ENCODE peak calls at places on chromosomes 1 and 21, in nine cellular contexts. D is NCI-H1417; G is cardiac septum; R is Daoy; U is naive thymus-derived CD8-positive, alpha-beta T cell; Y is activated CD8-positive, alpha-beta T cell treated with anti-CD3 and anti-CD28 coated beads, Interleukin-2, amount 10 ng/mL, durations not matched to agents 7 days and 5 days; X is posterior vena cava; H is Right ventricle myocardium superior; K is iris pigment epithelial cell. V is an unnamed sample.

GRCh38 chr1:109250454-109251276 is 1.3 kb downstream of the CELSR2 start:
- DNase-seq in H (peak; percentile 20), K (no peak), Y (no peak), D (no peak), U (no peak), G (no peak), X (peak; percentile 78), R (peak; percentile 5), V (peak; percentile 30)

GRCh38 chr1:164604541-164604940 is 45.6 kb downstream of the PBX1 start:
- DNase-seq in R (no peak), X (no peak), Y (no peak), U (no peak), K (peak; percentile 75), D (no peak), H (no peak), G (no peak), V (no peak)

GRCh38 chr1:112548540-112548939 is 39.8 kb downstream of the WNT2B start:
- DNase-seq in K (no peak), Y (no peak), H (no peak), X (no peak), U (no peak), G (no peak), D (no peak), R (no peak), V (no peak)

GRCh38 chr1:79704067-79704466 is 697.5 kb upstream of the ADGRL4 start:
- DNase-seq in Y (no peak), H (no peak), G (no peak), U (no peak), R (no peak), K (no peak), D (no peak), X (no peak), V (no peak)

GRCh38 chr1:19342077-19342775 is 30.1 kb downstream of the SLC66A1 start:
- DNase-seq in G (no peak), H (peak; percentile 73), Y (no peak), U (no peak), D (no peak), R (no peak), K (no peak), X (no peak), V (no peak)

GRCh38 chr1:153343040-153343681 is 5.5 kb downstream of the PGLYRP4 start:
- DNase-seq in R (no peak), X (no peak), Y (no peak), D (no peak), G (no peak), K (no peak), U (no peak), H (no peak), V (no peak)

GRCh38 chr1:234602334-234603220 is 7.4 kb downstream of the IRF2BP2 start:
- DNase-seq in U (no peak), H (no peak), G (no peak), X (no peak), K (peak; percentile 97), Y (no peak), D (peak; percentile 76), R (peak; percentile 90), V (peak; percentile 72)

GRCh38 chr21:35077975-35078374 is 28.9 kb upstream of the RUNX1 start:
- DNase-seq in K (no peak), Y (no peak), U (no peak), X (no peak), D (no peak), R (peak; percentile 22), H (no peak), G (no peak), V (no peak)